ENCODE peak calls at places on chromosome 9, in nine cellular contexts. One of them, this sample, is unnamed.

GRCh38 chr9:75087279-75087823 is 604 bp downstream of the NMRK1 start:
- DNase-seq in IMR-90: peak; percentile 31
- DNase-seq in sigmoid colon: no peak
- DNase-seq in transverse colon: peak; percentile 63
- DNase-seq in esophagus muscularis mucosa: no peak
- DNase-seq in ovary: no peak
- DNase-seq in H1: no peak
- DNase-seq in prostate gland: peak; percentile 41
- DNase-seq in uterus: peak; percentile 33
- DNase-seq in this sample: no peak

GRCh38 chr9:132662152-132662945 is 7.4 kb downstream of the DDX31 start:
- DNase-seq in H1: no peak
- DNase-seq in esophagus muscularis mucosa: no peak
- DNase-seq in ovary: no peak
- DNase-seq in IMR-90: no peak
- DNase-seq in transverse colon: no peak
- DNase-seq in prostate gland: no peak
- DNase-seq in uterus: no peak
- DNase-seq in sigmoid colon: no peak
- DNase-seq in this sample: no peak

GRCh38 chr9:6024035-6024554 is 8.7 kb upstream of the RANBP6 start:
- DNase-seq in H1: no peak
- DNase-seq in transverse colon: no peak
- DNase-seq in IMR-90: no peak
- DNase-seq in uterus: no peak
- DNase-seq in prostate gland: no peak
- DNase-seq in ovary: no peak
- DNase-seq in sigmoid colon: no peak
- DNase-seq in esophagus muscularis mucosa: no peak
- DNase-seq in this sample: no peak

GRCh38 chr9:138022121-138022741 is 144.6 kb downstream of the CACNA1B start:
- DNase-seq in ovary: no peak
- DNase-seq in transverse colon: no peak
- DNase-seq in H1: peak; percentile 70
- DNase-seq in prostate gland: no peak
- DNase-seq in IMR-90: no peak
- DNase-seq in esophagus muscularis mucosa: no peak
- DNase-seq in sigmoid colon: peak; percentile 55
- DNase-seq in uterus: no peak
- DNase-seq in this sample: no peak

GRCh38 chr9:79264511-79265448 is 307.0 kb upstream of the TLE4 start:
- DNase-seq in transverse colon: no peak
- DNase-seq in prostate gland: no peak
- DNase-seq in sigmoid colon: no peak
- DNase-seq in uterus: no peak
- DNase-seq in ovary: no peak
- DNase-seq in esophagus muscularis mucosa: peak; percentile 68
- DNase-seq in IMR-90: no peak
- DNase-seq in H1: no peak
- DNase-seq in this sample: no peak

GRCh38 chr9:38066907-38067610 is 2.0 kb downstream of the SHB start:
- DNase-seq in IMR-90: no peak
- DNase-seq in uterus: peak; percentile 58
- DNase-seq in prostate gland: peak; percentile 72
- DNase-seq in sigmoid colon: peak; percentile 84
- DNase-seq in transverse colon: peak; percentile 80
- DNase-seq in esophagus muscularis mucosa: peak; percentile 94
- DNase-seq in ovary: peak; percentile 56
- DNase-seq in H1: no peak
- DNase-seq in this sample: peak; percentile 69

GRCh38 chr9:124196814-124197176 is 61.0 kb upstream of the NEK6 start:
- DNase-seq in prostate gland: no peak
- DNase-seq in IMR-90: no peak
- DNase-seq in uterus: no peak
- DNase-seq in transverse colon: no peak
- DNase-seq in H1: no peak
- DNase-seq in ovary: no peak
- DNase-seq in esophagus muscularis mucosa: no peak
- DNase-seq in sigmoid colon: peak; percentile 14
- DNase-seq in this sample: no peak

GRCh38 chr9:106284300-106284699 is 578.7 kb upstream of the ZNF462 start:
- DNase-seq in esophagus muscularis mucosa: no peak
- DNase-seq in uterus: no peak
- DNase-seq in H1: no peak
- DNase-seq in sigmoid colon: no peak
- DNase-seq in IMR-90: no peak
- DNase-seq in ovary: no peak
- DNase-seq in transverse colon: no peak
- DNase-seq in prostate gland: no peak
- DNase-seq in this sample: no peak

GRCh38 chr9:131319486-131319885 is 30.0 kb downstream of the PLPP7 start:
- DNase-seq in esophagus muscularis mucosa: no peak
- DNase-seq in transverse colon: no peak
- DNase-seq in uterus: no peak
- DNase-seq in sigmoid colon: peak; percentile 59
- DNase-seq in ovary: no peak
- DNase-seq in IMR-90: no peak
- DNase-seq in prostate gland: no peak
- DNase-seq in H1: no peak
- DNase-seq in this sample: no peak

GRCh38 chr9:23522952-23523351 is 303.1 kb downstream of the ELAVL2 start:
- DNase-seq in ovary: no peak
- DNase-seq in prostate gland: no peak
- DNase-seq in sigmoid colon: no peak
- DNase-seq in transverse colon: no peak
- DNase-seq in uterus: no peak
- DNase-seq in IMR-90: no peak
- DNase-seq in esophagus muscularis mucosa: no peak
- DNase-seq in H1: no peak
- DNase-seq in this sample: no peak

GRCh38 chr9:127370147-127370579 is 26.8 kb upstream of the SLC2A8 start:
- DNase-seq in uterus: no peak
- DNase-seq in esophagus muscularis mucosa: no peak
- DNase-seq in IMR-90: no peak
- DNase-seq in prostate gland: no peak
- DNase-seq in transverse colon: no peak
- DNase-seq in ovary: no peak
- DNase-seq in H1: no peak
- DNase-seq in sigmoid colon: no peak
- DNase-seq in this sample: no peak

GRCh38 chr9:97188545-97188944 is 118.9 kb upstream of the CCDC180 start:
- DNase-seq in ovary: no peak
- DNase-seq in esophagus muscularis mucosa: no peak
- DNase-seq in transverse colon: no peak
- DNase-seq in IMR-90: no peak
- DNase-seq in uterus: no peak
- DNase-seq in H1: no peak
- DNase-seq in prostate gland: no peak
- DNase-seq in sigmoid colon: no peak
- DNase-seq in this sample: no peak

GRCh38 chr9:88835038-88835466 is 156.2 kb upstream of the S1PR3 start:
- DNase-seq in transverse colon: no peak
- DNase-seq in H1: no peak
- DNase-seq in prostate gland: no peak
- DNase-seq in esophagus muscularis mucosa: no peak
- DNase-seq in uterus: no peak
- DNase-seq in ovary: no peak
- DNase-seq in IMR-90: peak; percentile 79
- DNase-seq in sigmoid colon: no peak
- DNase-seq in this sample: no peak

GRCh38 chr9:107070591-107070990 is 207.6 kb downstream of the ZNF462 start:
- DNase-seq in IMR-90: no peak
- DNase-seq in H1: no peak
- DNase-seq in ovary: no peak
- DNase-seq in uterus: no peak
- DNase-seq in prostate gland: no peak
- DNase-seq in sigmoid colon: no peak
- DNase-seq in esophagus muscularis mucosa: no peak
- DNase-seq in transverse colon: no peak
- DNase-seq in this sample: no peak

GRCh38 chr9:96217756-96218693 is 84.0 kb downstream of the HSD17B3 start:
- DNase-seq in IMR-90: peak; percentile 30
- DNase-seq in transverse colon: peak; percentile 82
- DNase-seq in uterus: peak; percentile 48
- DNase-seq in prostate gland: peak; percentile 59
- DNase-seq in H1: no peak
- DNase-seq in esophagus muscularis mucosa: no peak
- DNase-seq in sigmoid colon: peak; percentile 79
- DNase-seq in ovary: peak; percentile 88
- DNase-seq in this sample: peak; percentile 81

GRCh38 chr9:114314881-114315722 is 7.8 kb upstream of the ORM1 start:
- DNase-seq in H1: no peak
- DNase-seq in uterus: peak; percentile 11
- DNase-seq in prostate gland: no peak
- DNase-seq in IMR-90: no peak
- DNase-seq in ovary: peak; percentile 15
- DNase-seq in esophagus muscularis mucosa: no peak
- DNase-seq in sigmoid colon: no peak
- DNase-seq in transverse colon: no peak
- DNase-seq in this sample: peak; percentile 21

GRCh38 chr9:125284855-125285254 is 23.2 kb downstream of the GAPVD1 start:
- DNase-seq in uterus: no peak
- DNase-seq in prostate gland: no peak
- DNase-seq in ovary: no peak
- DNase-seq in H1: no peak
- DNase-seq in sigmoid colon: no peak
- DNase-seq in transverse colon: no peak
- DNase-seq in IMR-90: no peak
- DNase-seq in esophagus muscularis mucosa: no peak
- DNase-seq in this sample: no peak
- TF ChIP-seq POLR2A in uterus: no peak
- TF ChIP-seq POLR2A in prostate gland: no peak
- TF ChIP-seq POLR2A in ovary: no peak
- TF ChIP-seq POLR2A in H1: no peak
- TF ChIP-seq POLR2A in sigmoid colon: no peak
- TF ChIP-seq POLR2A in transverse colon: no peak
- TF ChIP-seq POLR2A in IMR-90: no peak
- TF ChIP-seq POLR2A in esophagus muscularis mucosa: no peak
- TF ChIP-seq POLR2A in this sample: no peak

DNA sequence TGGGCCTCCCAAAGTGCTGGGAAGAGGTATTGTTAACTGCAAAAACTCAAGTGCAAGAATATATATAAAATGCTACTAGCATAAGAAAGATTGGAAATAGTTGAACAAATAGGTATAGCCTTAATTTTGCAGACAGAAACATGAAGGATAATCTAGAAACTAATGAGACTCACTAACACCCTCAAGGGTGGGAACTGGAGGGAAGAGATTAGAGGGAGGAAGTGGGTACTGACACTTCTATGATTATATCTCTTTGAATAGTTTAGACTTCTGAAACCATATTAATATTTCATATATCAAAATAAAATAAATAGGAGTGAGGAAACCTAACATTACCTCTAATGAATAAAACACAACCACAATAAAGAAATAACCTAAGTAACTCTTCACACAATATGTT is 23.0 kb downstream of the AUH start:
- DNase-seq in ovary: no peak
- DNase-seq in uterus: no peak
- DNase-seq in prostate gland: no peak
- DNase-seq in IMR-90: no peak
- DNase-seq in H1: no peak
- DNase-seq in transverse colon: no peak
- DNase-seq in esophagus muscularis mucosa: no peak
- DNase-seq in sigmoid colon: no peak
- DNase-seq in this sample: no peak
- H3K36me3 ChIP-seq in ovary: no peaks in the 10 kb centered on the region
- H3K36me3 ChIP-seq in uterus: no peaks in the 10 kb centered on the region
- H3K36me3 ChIP-seq in prostate gland: no peaks in the 10 kb centered on the region
- H3K36me3 ChIP-seq in IMR-90: peaks cover 10% of the 10 kb centered on the region
- H3K36me3 ChIP-seq in H1: peaks cover 27% of the 10 kb centered on the region
- H3K36me3 ChIP-seq in transverse colon: peaks cover 10% of the 10 kb centered on the region
- H3K36me3 ChIP-seq in esophagus muscularis mucosa: peaks cover 46% of the 10 kb centered on the region
- H3K36me3 ChIP-seq in sigmoid colon: peaks cover 43% of the 10 kb centered on the region
- H3K36me3 ChIP-seq in this sample: peaks cover 41% of the 10 kb centered on the region

DNA sequence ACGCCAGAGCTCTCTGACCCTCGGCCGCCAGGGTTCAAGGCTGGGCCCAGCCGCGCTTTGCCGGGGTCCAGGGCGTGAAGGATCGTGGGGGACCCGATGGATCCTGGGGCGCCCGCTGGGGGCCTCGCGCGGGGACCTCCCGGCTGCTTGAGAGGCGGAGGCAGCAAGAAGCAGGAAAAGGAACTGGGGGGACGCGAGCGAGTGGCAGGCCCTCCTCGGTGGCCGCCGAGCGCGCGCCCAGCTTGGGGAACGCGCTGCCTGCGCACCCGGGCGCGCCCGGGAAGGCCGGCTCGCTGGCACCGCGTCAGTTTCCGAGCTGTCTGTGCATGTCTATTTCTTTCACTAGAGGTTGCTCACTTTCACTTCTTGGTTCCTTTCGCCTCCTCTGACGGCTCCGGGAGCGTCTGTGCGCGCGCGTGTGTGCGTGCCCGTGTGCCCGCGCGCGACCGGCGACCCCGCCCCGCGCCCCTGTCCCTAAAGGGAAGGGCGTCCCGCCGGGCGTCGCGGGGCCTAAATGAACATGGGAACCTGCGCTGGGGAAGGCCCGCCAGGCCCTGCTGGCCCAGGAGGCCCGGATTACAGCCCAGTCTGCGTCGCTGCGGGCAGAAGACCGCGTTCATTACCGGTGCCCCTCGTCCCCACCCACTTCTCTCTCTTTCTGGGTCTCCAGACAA is 205.5 kb upstream of the IER5L start:
- DNase-seq in esophagus muscularis mucosa: no peak
- DNase-seq in ovary: peak; percentile 86
- DNase-seq in sigmoid colon: peak; percentile 92
- DNase-seq in prostate gland: peak; percentile 88
- DNase-seq in H1: no peak
- DNase-seq in uterus: peak; percentile 80
- DNase-seq in IMR-90: peak; percentile 56
- DNase-seq in transverse colon: peak; percentile 82
- DNase-seq in this sample: peak; percentile 92
- TF ChIP-seq POLR2A in esophagus muscularis mucosa: no peak
- TF ChIP-seq POLR2A in ovary: no peak
- TF ChIP-seq POLR2A in sigmoid colon: no peak
- TF ChIP-seq POLR2A in prostate gland: peak; percentile 52
- TF ChIP-seq POLR2A in H1: no peak
- TF ChIP-seq POLR2A in uterus: no peak
- TF ChIP-seq POLR2A in IMR-90: no peak
- TF ChIP-seq POLR2A in transverse colon: peak; percentile 58
- TF ChIP-seq POLR2A in this sample: peak; percentile 41

DNA sequence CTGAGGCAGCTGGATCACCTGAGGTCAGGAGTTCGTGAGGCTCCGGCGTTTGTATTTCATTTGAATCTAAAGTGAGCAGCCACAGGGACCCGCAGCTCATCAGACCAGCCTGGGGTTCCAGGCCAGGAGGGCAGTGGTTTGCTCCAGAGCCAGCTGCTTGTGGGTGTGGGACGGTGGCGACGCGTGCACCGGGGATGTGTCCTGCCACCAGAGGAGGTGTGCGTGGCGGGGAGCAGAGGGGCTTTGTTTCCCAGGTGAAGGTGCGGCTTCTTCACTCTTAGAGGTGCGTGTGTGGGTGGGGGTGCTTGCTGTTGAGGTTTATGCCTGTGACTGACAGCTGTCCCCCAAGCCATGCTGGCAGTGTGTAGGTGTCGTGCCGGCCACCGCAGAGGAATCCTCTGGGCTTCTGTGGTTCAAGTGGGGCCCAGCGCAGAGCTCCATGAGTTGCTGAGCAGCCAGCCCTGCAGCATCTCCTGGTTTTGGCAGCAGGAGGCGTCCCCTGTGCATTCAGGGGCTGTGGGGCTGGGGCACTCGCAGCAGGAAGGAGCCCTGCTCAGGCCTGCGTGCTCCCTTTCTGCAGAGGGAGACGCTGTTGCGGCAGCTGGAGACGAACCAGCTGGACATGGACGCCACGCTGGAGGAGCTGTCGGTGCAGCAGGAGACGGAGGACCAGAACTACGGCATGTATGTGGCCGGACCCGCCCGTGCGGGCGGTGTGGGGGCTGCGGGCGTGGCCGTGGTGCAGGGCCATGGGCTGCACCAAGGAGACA is 6.9 kb upstream of the AJM1 start:
- DNase-seq in prostate gland: no peak
- DNase-seq in esophagus muscularis mucosa: no peak
- DNase-seq in ovary: no peak
- DNase-seq in IMR-90: no peak
- DNase-seq in sigmoid colon: no peak
- DNase-seq in H1: no peak
- DNase-seq in transverse colon: no peak
- DNase-seq in uterus: no peak
- DNase-seq in this sample: no peak
- H3K36me3 ChIP-seq in prostate gland: peaks cover 3% of the 10 kb centered on the region
- H3K36me3 ChIP-seq in esophagus muscularis mucosa: peaks cover 90% of the 10 kb centered on the region
- H3K36me3 ChIP-seq in ovary: no peaks in the 10 kb centered on the region
- H3K36me3 ChIP-seq in IMR-90: peaks cover 40% of the 10 kb centered on the region
- H3K36me3 ChIP-seq in sigmoid colon: peaks cover 65% of the 10 kb centered on the region
- H3K36me3 ChIP-seq in H1: peaks cover 44% of the 10 kb centered on the region
- H3K36me3 ChIP-seq in transverse colon: peaks cover 4% of the 10 kb centered on the region
- H3K36me3 ChIP-seq in uterus: no peaks in the 10 kb centered on the region
- H3K36me3 ChIP-seq in this sample: peaks cover 36% of the 10 kb centered on the region

This sample was measured in heart left ventricle.